ENCODE peak calls at places on chromosomes 3 and 15, in four cellular contexts. B is SK-N-SH, O is K562, T is HepG2. Z is an unnamed sample.

GRCh38 chr3:32354362-32354778 is 37.3 kb upstream of the CMTM7 start:
- DNase-seq in O (no peak), B (no peak), T (peak), Z (no peak)

GRCh38 chr3:157532529-157533297 is 29.5 kb upstream of the VEPH1 start:
- DNase-seq in T (peak), B (peak), O (peak), Z (peak)

GRCh38 chr3:112090899-112091586 is 4.9 kb downstream of the C3orf52 start:
- DNase-seq in B (no peak), O (no peak), T (no peak), Z (no peak)

GRCh38 chr3:134652886-134653630 is 2.2 kb upstream of the KY start:
- DNase-seq in B (no peak), T (no peak), O (no peak), Z (no peak)

GRCh38 chr15:52163321-52164190 is 27.6 kb downstream of the GNB5 start:
- DNase-seq in T (no peak), B (peak), O (peak), Z (no peak)

GRCh38 chr15:90082140-90082713 is 20.0 kb downstream of the IDH2 start:
- DNase-seq in B (no peak), T (no peak), O (no peak), Z (no peak)

GRCh38 chr3:125261031-125261430 is 48.5 kb upstream of the SLC12A8 start:
- DNase-seq in O (no peak), T (no peak), B (no peak), Z (no peak)

GRCh38 chr15:36590838-36591237 is 11.4 kb downstream of the CDIN1 start:
- DNase-seq in O (no peak), B (no peak), T (no peak), Z (no peak)

GRCh38 chr3:161890147-161890625 is 393.6 kb downstream of the OTOL1 start:
- DNase-seq in O (no peak), T (no peak), B (no peak), Z (peak)

GRCh38 chr3:4543110-4543509 is 50.0 kb downstream of the ITPR1 start:
- DNase-seq in T (no peak), O (no peak), B (no peak), Z (no peak)

GRCh38 chr3:157805553-157805952 is 300.7 kb downstream of the SHOX2 start:
- DNase-seq in T (no peak), O (no peak), B (no peak), Z (no peak)

GRCh38 chr3:135760581-135760980 is 204.9 kb upstream of the PPP2R3A start:
- DNase-seq in T (no peak), O (no peak), B (no peak), Z (no peak)

GRCh38 chr3:13152826-13153710 is 79.8 kb upstream of the IQSEC1 start:
- DNase-seq in O (no peak), B (no peak), T (no peak), Z (no peak)

GRCh38 chr3:56799251-56799882 is 2.4 kb downstream of the ARHGEF3 start:
- DNase-seq in T (peak), B (peak), O (peak), Z (peak)

GRCh38 chr3:166484470-166484869 is 647.2 kb upstream of the BCHE start:
- DNase-seq in T (no peak), O (no peak), B (no peak), Z (no peak)

GRCh38 chr3:53804697-53805462 is 41.3 kb downstream of the CHDH start:
- DNase-seq in T (no peak), B (peak), O (no peak), Z (peak)

GRCh38 chr3:153670577-153670976 is 450.6 kb upstream of the ARHGEF26 start:
- DNase-seq in B (no peak), T (no peak), O (no peak), Z (no peak)

GRCh38 chr3:124415471-124415960 is 314.7 kb upstream of the UMPS start:
- DNase-seq in O (no peak), T (no peak), B (no peak), Z (no peak)

DNA sequence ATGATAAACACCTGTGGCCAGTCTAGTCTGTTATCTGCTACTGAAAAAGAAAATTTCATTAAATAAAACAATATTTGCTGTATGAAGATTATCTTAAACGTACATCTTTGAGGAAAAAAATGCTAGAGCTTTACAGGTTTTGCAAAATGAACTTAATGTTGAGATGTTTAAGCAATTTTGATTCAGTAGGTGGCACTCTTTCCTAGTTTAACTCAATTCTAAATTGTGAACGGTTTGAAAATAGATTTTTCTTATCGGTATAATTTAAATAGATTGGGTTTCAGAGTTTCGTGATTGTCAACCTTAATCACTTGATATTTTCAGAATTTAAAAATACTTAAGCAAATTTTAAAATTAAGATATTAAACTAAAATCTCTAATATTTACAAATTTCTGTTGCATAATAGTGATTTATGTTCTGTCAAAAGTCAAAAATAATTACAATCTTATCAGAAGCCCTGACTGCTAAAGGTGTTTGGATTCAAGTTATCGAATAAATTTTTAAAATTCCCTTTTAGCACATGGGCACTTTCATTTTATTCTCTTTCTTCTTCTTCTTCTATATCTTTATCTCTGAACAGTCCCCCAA is 7.0 kb upstream of the RNF111 start:
- DNase-seq in B (peak), O (no peak), T (peak), Z (peak)
- TF ChIP-seq ELF1 in B (no peak), O (no peak), T (no peak), Z (no peak)

GRCh38 chr15:79969175-79969574 is 1.8 kb downstream of the BCL2A1 start:
- DNase-seq in T (no peak), O (no peak), B (no peak), Z (no peak)

GRCh38 chr15:79973445-79974180 is 2.6 kb upstream of the BCL2A1 start:
- DNase-seq in B (no peak), O (no peak), T (no peak), Z (no peak)

GRCh38 chr15:79977431-79977940 is 6.5 kb upstream of the BCL2A1 start:
- DNase-seq in T (no peak), O (no peak), B (no peak), Z (no peak)

GRCh38 chr15:79970921-79971434 is at the start of gene BCL2A1:
- DNase-seq in T (no peak), O (no peak), B (no peak), Z (no peak)

GRCh38 chr15:79972861-79973260 is 1.9 kb upstream of the BCL2A1 start:
- DNase-seq in B (no peak), O (no peak), T (no peak), Z (no peak)
- TF ChIP-seq REST in B (no peak), O (no peak), T (no peak), Z (no peak)

GRCh38 chr3:44029100-44029499 is 212.6 kb upstream of the TOPAZ1 start:
- DNase-seq in O (no peak), B (no peak), T (no peak), Z (no peak)

GRCh38 chr3:44032487-44032886 is 209.2 kb upstream of the TOPAZ1 start:
- DNase-seq in B (no peak), T (no peak), O (no peak), Z (no peak)

GRCh38 chr3:44030690-44031344 is 210.9 kb upstream of the TOPAZ1 start:
- DNase-seq in B (no peak), O (no peak), T (no peak), Z (no peak)

GRCh38 chr3:44033123-44033522 is 208.6 kb upstream of the TOPAZ1 start:
- DNase-seq in B (no peak), T (no peak), O (no peak), Z (no peak)

GRCh38 chr3:44031387-44032380 is 210.0 kb upstream of the TOPAZ1 start:
- DNase-seq in T (no peak), B (no peak), O (no peak), Z (no peak)
- TF ChIP-seq ELF1 in T (no peak), B (no peak), O (no peak), Z (no peak)

DNA sequence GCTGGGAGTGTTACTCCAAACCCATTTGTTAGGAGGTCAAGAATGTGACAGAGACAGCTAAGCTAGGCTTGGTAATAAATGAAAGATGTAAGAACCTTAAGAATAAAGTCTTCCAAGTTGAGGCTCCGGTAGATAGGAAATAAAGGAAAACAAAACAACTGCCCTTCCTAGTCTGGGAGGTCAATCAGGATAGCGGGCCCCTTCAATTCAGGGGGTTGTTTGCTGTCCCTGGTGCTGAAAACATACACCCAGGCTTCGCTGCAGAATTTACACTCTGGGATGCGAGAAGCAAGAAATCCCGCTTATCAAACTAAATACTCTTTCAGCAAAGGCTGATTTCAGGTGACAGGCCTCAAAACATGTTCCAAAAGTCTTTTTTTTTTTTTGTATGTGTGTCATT is 393.4 kb downstream of the NTRK3 start:
- DNase-seq in B (no peak), T (no peak), O (no peak), Z (no peak)
- TF ChIP-seq REST in B (peak), T (peak), O (peak), Z (peak)

DNA sequence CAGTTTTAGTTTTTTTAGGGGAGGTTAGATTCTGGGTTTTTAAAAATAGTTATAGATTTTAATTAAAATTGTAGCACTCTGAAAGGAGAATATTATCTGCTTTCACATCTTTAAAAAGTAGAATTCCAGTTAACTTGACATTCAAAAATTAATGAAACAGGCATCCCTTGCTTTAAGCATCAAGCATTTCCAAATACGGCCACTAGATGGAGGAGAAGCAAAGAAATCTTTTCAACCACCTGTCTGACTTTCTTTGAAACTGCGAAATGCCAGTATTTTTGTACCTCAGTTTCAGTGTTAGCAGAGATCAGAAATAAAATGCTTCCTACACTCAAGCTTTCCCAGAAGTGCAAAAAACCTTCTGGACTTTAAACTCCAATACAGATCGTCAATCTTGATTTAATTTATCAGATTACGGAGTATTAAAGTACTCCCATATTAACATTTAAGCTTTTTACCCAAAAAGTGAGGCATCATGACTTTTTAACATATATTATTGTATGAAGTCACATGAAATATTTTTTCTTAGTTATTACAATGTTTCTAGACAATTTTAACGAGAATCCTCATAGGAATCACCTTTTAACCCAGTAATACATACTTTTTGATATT is 153.3 kb downstream of the P3H2 start:
- DNase-seq in O (peak), B (peak), T (peak), Z (peak)
- TF ChIP-seq ELF1 in O (no peak), B (no peak), T (no peak), Z (no peak)

DNA sequence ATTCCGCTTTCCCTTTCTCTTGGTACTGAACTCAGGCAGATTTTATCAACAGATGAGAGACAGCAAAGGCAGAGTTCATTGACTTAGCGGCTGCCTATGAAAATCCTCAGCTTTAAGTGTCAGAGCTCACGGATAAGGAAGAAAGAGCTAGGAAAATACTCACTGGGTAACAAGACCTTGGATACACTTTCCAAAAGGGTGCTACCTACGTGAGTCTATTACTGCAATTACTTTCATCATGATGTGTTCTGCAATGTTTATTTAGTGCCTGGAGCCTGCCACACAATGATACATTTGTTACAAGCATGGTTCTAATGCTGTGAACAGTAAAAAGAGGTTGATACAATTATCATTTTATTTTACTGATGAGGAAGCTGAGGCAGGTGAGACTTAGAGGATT is 177.5 kb downstream of the GRM7 start:
- DNase-seq in B (no peak), T (no peak), O (no peak), Z (no peak)
- TF ChIP-seq REST in B (no peak), T (no peak), O (no peak), Z (no peak)

DNA sequence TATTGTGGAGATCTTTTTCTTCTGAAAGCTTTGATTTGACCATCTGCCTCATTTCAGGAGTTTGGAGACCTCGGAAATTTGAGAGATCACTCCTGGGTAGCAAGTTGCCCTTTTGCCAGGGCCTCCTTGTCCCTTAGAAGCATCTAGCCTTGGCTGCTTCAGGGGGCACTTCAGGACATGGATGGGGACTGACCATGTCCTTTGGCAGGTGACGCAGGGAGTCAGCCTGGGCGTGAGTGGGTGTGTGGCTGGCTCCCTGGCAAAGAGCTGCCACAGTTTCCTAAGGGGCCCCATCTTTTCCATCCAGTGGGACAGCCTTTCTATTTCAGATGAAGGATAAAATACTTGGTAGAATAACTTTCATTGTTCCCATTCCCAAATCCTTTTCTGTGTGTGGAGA is 27.6 kb downstream of the EEFSEC start:
- DNase-seq in B (no peak), T (no peak), O (no peak), Z (no peak)
- TF ChIP-seq ELF1 in B (no peak), T (no peak), O (no peak), Z (no peak)

GRCh38 chr3:159045279-159045678 is 243.4 kb downstream of the MFSD1 start:
- DNase-seq in B (no peak), T (no peak), O (no peak), Z (no peak)
- TF ChIP-seq REST in B (no peak), T (no peak), O (no peak), Z (no peak)

Z was measured in HCT116.